ENCODE peak calls at places on chromosomes 13 and 19, in four cellular contexts. L is HT1080, F is fibroblast of mammary gland, I is H7. P is an unnamed sample.

GRCh38 chr13:34730966-34731365 is 211.1 kb upstream of the NBEA start:
- DNase-seq in L (no peak), F (no peak), I (no peak), P (no peak)

GRCh38 chr13:49023441-49023840 is 47.7 kb downstream of the FNDC3A start:
- DNase-seq in L (peak), F (peak), I (no peak), P (peak)

GRCh38 chr13:60164490-60164889 is 762 bp upstream of the DIAPH3 start:
- DNase-seq in L (no peak), F (no peak), I (peak), P (peak)

GRCh38 chr19:4647676-4648644 is 8.6 kb downstream of the TNFAIP8L1 start:
- DNase-seq in L (no peak), F (peak), I (peak), P (no peak)

GRCh38 chr19:2532252-2533071 is 56.5 kb downstream of the GADD45B start:
- DNase-seq in L (peak), F (peak), I (no peak), P (peak)

GRCh38 chr13:48975101-48975925 is at the start of gene FNDC3A:
- DNase-seq in L (peak), F (peak), I (peak), P (peak)

GRCh38 chr19:10884273-10884672 is 12.9 kb downstream of the CARM1 start:
- DNase-seq in L (peak), F (peak), I (no peak), P (peak)

GRCh38 chr13:85632526-85633215 is 166.5 kb downstream of the SLITRK6 start:
- DNase-seq in L (no peak), F (no peak), I (no peak), P (no peak)

GRCh38 chr19:35087393-35087792 is 28.2 kb upstream of the FXYD3 start:
- DNase-seq in L (no peak), F (no peak), I (no peak), P (no peak)

GRCh38 chr13:47117268-47117667 is 220.4 kb upstream of the HTR2A start:
- DNase-seq in L (peak), F (peak), I (no peak), P (peak)

GRCh38 chr13:101292711-101293110 is 123.6 kb downstream of the NALCN start:
- DNase-seq in L (no peak), F (no peak), I (no peak), P (no peak)

GRCh38 chr13:42279986-42280385 is 8.0 kb downstream of the AKAP11 start:
- DNase-seq in L (no peak), F (no peak), I (no peak), P (no peak)